ENCODE peak calls at places on chromosome 9, in five cellular contexts. A is RWPE1, M is neural crest cell, V is BE2C, E is Calu3. K is an unnamed sample.

GRCh38 chr9:114102484-114102883 is 3.4 kb upstream of the KIF12 start:
- DNase-seq in E (no peak), A (no peak), V (no peak), M (no peak), K (no peak)

GRCh38 chr9:92770005-92770995 is 5.7 kb upstream of the BICD2 start:
- DNase-seq in E (no peak), V (peak), M (no peak), A (peak), K (peak)

GRCh38 chr9:126293522-126293889 is 33.1 kb upstream of the MVB12B start:
- DNase-seq in E (no peak), A (no peak), V (peak), M (no peak), K (no peak)

GRCh38 chr9:93005876-93006275 is 52.6 kb upstream of the SUSD3 start:
- DNase-seq in E (no peak), V (no peak), M (no peak), A (no peak), K (no peak)

GRCh38 chr9:72925126-72925810 is 27.6 kb downstream of the ALDH1A1 start:
- DNase-seq in M (no peak), A (no peak), V (no peak), E (peak), K (peak)

GRCh38 chr9:104921067-104921741 is 6.8 kb downstream of the ABCA1 start:
- DNase-seq in E (no peak), V (no peak), M (no peak), A (no peak), K (no peak)

GRCh38 chr9:108467653-108468324 is 388.0 kb downstream of the ACTL7B start:
- DNase-seq in A (no peak), V (no peak), M (no peak), E (no peak), K (no peak)

GRCh38 chr9:33139421-33140228 is 27.5 kb downstream of the B4GALT1 start:
- DNase-seq in E (no peak), A (no peak), V (peak), M (no peak), K (peak)

GRCh38 chr9:128903871-128904371 is 16.9 kb upstream of the PHYHD1 start:
- DNase-seq in A (no peak), V (no peak), E (no peak), M (no peak), K (peak)

GRCh38 chr9:125739442-125739841 is 7.7 kb upstream of the PBX3 start:
- DNase-seq in E (no peak), M (no peak), V (no peak), A (no peak), K (no peak)

GRCh38 chr9:125359011-125359410 is 97.4 kb downstream of the GAPVD1 start:
- DNase-seq in A (no peak), V (no peak), E (no peak), M (no peak), K (no peak)

GRCh38 chr9:11275158-11275695 is 662.4 kb upstream of the PTPRD start:
- DNase-seq in E (no peak), V (no peak), A (no peak), M (no peak), K (no peak)

GRCh38 chr9:61665330-61665751 is 475.5 kb downstream of the SPATA31A7 start:
- DNase-seq in A (no peak), E (no peak), M (no peak), V (no peak), K (no peak)

GRCh38 chr9:105079457-105079856 is 151.5 kb upstream of the ABCA1 start:
- DNase-seq in A (no peak), E (no peak), V (no peak), M (no peak), K (no peak)

GRCh38 chr9:107480386-107480789 is 9.2 kb downstream of the KLF4 start:
- DNase-seq in E (no peak), M (no peak), V (no peak), A (peak), K (peak)

GRCh38 chr9:113483676-113484257 is 20.2 kb downstream of the RGS3 start:
- DNase-seq in V (no peak), A (no peak), E (no peak), M (no peak), K (no peak)

GRCh38 chr9:132622144-132622543 is 39.7 kb downstream of the BARHL1 start:
- DNase-seq in V (no peak), M (no peak), A (no peak), E (no peak), K (peak)

GRCh38 chr9:113222482-113222841 is 1.1 kb downstream of the SLC31A1 start:
- DNase-seq in M (no peak), E (no peak), V (no peak), A (peak), K (peak)

GRCh38 chr9:82911997-82912396 is 150.9 kb downstream of the RASEF start:
- DNase-seq in V (no peak), M (no peak), E (no peak), A (no peak), K (no peak)

GRCh38 chr9:82912639-82913038 is 150.3 kb downstream of the RASEF start:
- DNase-seq in E (no peak), V (no peak), M (no peak), A (peak), K (peak)
- TF ChIP-seq CTCF in E (no peak), V (peak), M (no peak), A (peak), K (no peak)

DNA sequence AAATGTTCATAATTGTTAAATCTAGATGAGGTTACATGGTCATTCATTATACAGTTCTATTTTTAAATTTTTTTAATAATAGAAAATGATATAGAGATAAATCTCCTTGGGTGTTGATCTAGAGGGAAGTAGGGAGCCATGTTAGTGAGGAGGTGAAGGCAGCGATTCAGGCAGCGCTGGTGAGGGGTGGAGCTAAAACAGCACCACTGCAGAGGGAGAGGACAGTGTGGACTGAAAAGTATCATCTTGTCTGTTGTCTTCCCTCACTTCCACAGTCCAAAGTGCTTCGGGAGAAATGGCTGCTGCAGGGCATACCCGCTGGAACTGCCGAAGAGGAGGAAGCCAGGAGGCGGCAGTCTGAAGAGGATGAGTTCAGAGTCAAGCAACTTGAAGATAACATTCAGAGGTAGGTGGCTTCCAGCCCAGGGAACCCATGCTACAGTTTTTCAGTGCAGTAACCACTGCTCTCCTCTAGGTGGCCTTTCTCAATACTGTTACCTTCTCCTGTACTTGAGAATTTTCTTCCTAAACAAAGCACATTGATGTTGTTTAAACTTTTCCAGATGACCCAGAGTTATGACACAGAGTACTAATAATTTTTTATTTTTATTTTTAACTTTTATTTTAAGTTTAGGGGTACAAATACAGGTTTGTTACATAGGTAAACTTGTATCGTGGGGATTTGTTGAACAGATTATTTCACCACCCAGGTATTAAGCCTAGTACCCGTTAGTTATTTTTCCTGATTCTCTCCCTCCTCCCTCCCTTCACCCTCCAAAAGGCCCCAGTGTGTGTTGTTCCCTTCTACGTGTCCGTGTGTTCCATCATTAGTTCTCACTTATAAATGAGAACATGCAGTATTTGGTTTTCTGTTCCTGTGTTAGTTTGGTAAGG is 100.5 kb downstream of the PALM2AKAP2 start:
- DNase-seq in A (peak), M (no peak), E (peak), V (no peak), K (peak)
- TF ChIP-seq CTCF in A (peak), M (peak), E (peak), V (peak), K (peak)

GRCh38 chr9:34612788-34613390 is 992 bp upstream of the RPP25L start:
- DNase-seq in V (peak), A (peak), E (peak), M (peak), K (peak)

GRCh38 chr9:34615132-34615531 is 3.2 kb upstream of the RPP25L start:
- DNase-seq in E (no peak), V (no peak), M (no peak), A (no peak), K (no peak)

GRCh38 chr9:34611811-34612787 is at the start of gene RPP25L:
- DNase-seq in A (peak), M (peak), V (peak), E (peak), K (peak)

GRCh38 chr9:34610434-34611206 is 1.3 kb downstream of the RPP25L start:
- DNase-seq in M (no peak), E (no peak), V (no peak), A (no peak), K (no peak)

DNA sequence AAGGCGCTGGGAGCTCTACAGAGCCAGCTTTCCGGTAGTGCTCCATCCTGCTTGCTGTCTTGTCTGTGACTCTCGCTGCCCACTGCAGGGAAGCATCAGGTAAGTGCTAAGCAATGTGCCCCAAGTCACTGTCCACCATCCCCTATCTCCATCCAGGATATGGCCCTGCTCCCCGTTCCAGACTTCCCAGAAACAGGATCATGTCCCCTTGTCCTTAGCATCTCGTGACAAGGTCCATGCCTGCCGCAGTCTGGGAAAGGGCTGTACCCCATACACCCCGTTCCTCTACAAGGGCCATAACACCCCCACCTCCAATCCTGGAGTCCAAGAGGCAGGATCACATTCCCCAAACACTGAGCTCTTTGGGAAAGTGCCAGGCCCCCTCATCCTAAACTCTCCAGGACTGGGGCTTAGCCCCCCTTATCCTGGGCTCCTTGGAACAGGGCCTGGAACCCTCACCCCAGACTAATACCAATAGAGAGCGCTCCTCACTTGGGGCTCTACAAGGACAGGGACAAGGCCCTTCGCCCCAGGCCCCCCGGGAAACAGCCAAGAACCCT is 566 bp downstream of the RPP25L start:
- DNase-seq in E (no peak), A (no peak), V (no peak), M (no peak), K (no peak)
- TF ChIP-seq CTCF in E (no peak), A (no peak), V (no peak), M (no peak), K (no peak)

GRCh38 chr9:17578911-17579793 is at the start of gene SH3GL2:
- DNase-seq in M (peak), E (peak), V (peak), A (peak), K (peak)
- TF ChIP-seq CTCF in M (no peak), E (no peak), V (no peak), A (no peak), K (no peak)

GRCh38 chr9:99211746-99212145 is 10.0 kb downstream of the ALG2 start:
- DNase-seq in E (no peak), A (no peak), V (no peak), M (no peak), K (no peak)
- TF ChIP-seq CTCF in E (no peak), A (no peak), V (peak), M (no peak), K (no peak)

GRCh38 chr9:131180454-131180853 is 55.1 kb downstream of the NUP214 start:
- DNase-seq in E (no peak), A (no peak), M (no peak), V (no peak), K (no peak)

GRCh38 chr9:131178382-131178781 is 53.0 kb downstream of the NUP214 start:
- DNase-seq in M (peak), E (peak), A (peak), V (peak), K (peak)

GRCh38 chr9:131178895-131179294 is 53.5 kb downstream of the NUP214 start:
- DNase-seq in A (no peak), M (no peak), E (no peak), V (no peak), K (no peak)

GRCh38 chr9:131179561-131180219 is 54.3 kb downstream of the NUP214 start:
- DNase-seq in A (no peak), V (no peak), M (no peak), E (no peak), K (no peak)

GRCh38 chr9:131181091-131181681 is 55.8 kb downstream of the NUP214 start:
- DNase-seq in V (no peak), M (no peak), A (no peak), E (no peak), K (peak)
- TF ChIP-seq CTCF in V (peak), M (peak), A (peak), E (no peak), K (peak)

GRCh38 chr9:98260635-98261034 is 5.2 kb upstream of the TBC1D2 start:
- DNase-seq in V (no peak), M (no peak), E (no peak), A (no peak), K (no peak)
- TF ChIP-seq CTCF in V (no peak), M (no peak), E (no peak), A (no peak), K (no peak)

GRCh38 chr9:112094948-112095779 is 79.9 kb downstream of the SUSD1 start:
- DNase-seq in A (no peak), E (no peak), M (no peak), V (no peak), K (no peak)

GRCh38 chr9:112093875-112094227 is 81.2 kb downstream of the SUSD1 start:
- DNase-seq in V (no peak), A (no peak), E (no peak), M (no peak), K (no peak)

GRCh38 chr9:112094240-112094639 is 80.9 kb downstream of the SUSD1 start:
- DNase-seq in E (no peak), A (no peak), V (no peak), M (no peak), K (no peak)

GRCh38 chr9:112093147-112093874 is 81.8 kb downstream of the SUSD1 start:
- DNase-seq in A (no peak), V (no peak), E (no peak), M (no peak), K (no peak)

GRCh38 chr9:112091805-112092204 is 83.3 kb downstream of the SUSD1 start:
- DNase-seq in M (no peak), A (no peak), E (no peak), V (peak), K (no peak)
- TF ChIP-seq CTCF in M (peak), A (peak), E (no peak), V (peak), K (no peak)

DNA sequence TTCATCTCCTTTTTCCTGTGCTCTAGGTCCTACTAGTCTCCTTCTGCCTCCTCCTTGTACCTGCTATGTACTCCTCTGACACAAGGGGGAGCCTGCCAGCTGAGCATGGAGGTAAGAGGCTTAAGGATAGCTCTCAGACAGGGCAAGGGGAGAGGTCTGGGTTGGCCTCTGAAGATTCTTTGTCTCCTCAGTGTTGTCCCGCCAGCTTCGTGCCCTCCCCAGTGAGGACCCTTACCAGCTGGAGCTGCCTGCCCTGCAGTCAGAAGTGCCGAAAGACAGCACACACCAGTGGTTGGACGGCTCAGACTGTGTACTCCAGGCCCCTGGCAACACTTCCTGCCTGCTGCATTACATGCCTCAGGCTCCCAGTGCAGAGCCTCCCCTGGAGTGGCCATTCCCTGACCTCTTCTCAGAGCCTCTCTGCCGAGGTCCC is 3.8 kb downstream of the CREB3 start:
- DNase-seq in A (peak), M (peak), E (peak), V (peak), K (peak)
- TF ChIP-seq CTCF in A (peak), M (peak), E (peak), V (peak), K (peak)

K was measured in MCF 10A.